ENCODE peak calls at places on chromosomes 16 and 17, in four cellular contexts. One of them, this sample, is unnamed.

GRCh38 chr17:7021993-7022778 is 664 bp upstream of the BCL6B start:
- DNase-seq in PC-9: peak; percentile 79
- DNase-seq in A673: peak; percentile 90
- DNase-seq in fibroblast of lung: peak; percentile 49
- DNase-seq in this sample: no peak

GRCh38 chr16:77183137-77183536 is 7.9 kb upstream of the MON1B start:
- DNase-seq in PC-9: no peak
- DNase-seq in A673: no peak
- DNase-seq in fibroblast of lung: no peak
- DNase-seq in this sample: peak; percentile 10

GRCh38 chr17:36148559-36149295 is 27.7 kb downstream of the TBC1D3B start:
- DNase-seq in PC-9: peak; percentile 41
- DNase-seq in A673: peak; percentile 56
- DNase-seq in fibroblast of lung: peak; percentile 73
- DNase-seq in this sample: peak; percentile 24

GRCh38 chr16:30472328-30472942 is at the start of gene ITGAL:
- DNase-seq in PC-9: no peak
- DNase-seq in A673: no peak
- DNase-seq in fibroblast of lung: no peak
- DNase-seq in this sample: no peak

GRCh38 chr17:48463531-48463930 is 33.5 kb upstream of the SKAP1 start:
- DNase-seq in PC-9: no peak
- DNase-seq in A673: no peak
- DNase-seq in fibroblast of lung: peak; percentile 56
- DNase-seq in this sample: no peak

GRCh38 chr16:87350681-87351319 is 32.8 kb downstream of the FBXO31 start:
- DNase-seq in PC-9: no peak
- DNase-seq in A673: no peak
- DNase-seq in fibroblast of lung: peak; percentile 45
- DNase-seq in this sample: no peak

GRCh38 chr17:77769215-77769614 is 189.3 kb upstream of the TNRC6C start:
- DNase-seq in PC-9: no peak
- DNase-seq in A673: no peak
- DNase-seq in fibroblast of lung: no peak
- DNase-seq in this sample: no peak

GRCh38 chr17:41973457-41973856 is 6.9 kb downstream of the CNP start:
- DNase-seq in PC-9: no peak
- DNase-seq in A673: no peak
- DNase-seq in fibroblast of lung: no peak
- DNase-seq in this sample: no peak

GRCh38 chr17:48492401-48493298 is 38.2 kb downstream of the HOXB1 start:
- DNase-seq in PC-9: peak; percentile 59
- DNase-seq in A673: peak; percentile 77
- DNase-seq in fibroblast of lung: peak; percentile 89
- DNase-seq in this sample: peak; percentile 56

GRCh38 chr17:57445772-57446472 is 189.6 kb downstream of the MSI2 start:
- DNase-seq in PC-9: no peak
- DNase-seq in A673: no peak
- DNase-seq in fibroblast of lung: no peak
- DNase-seq in this sample: no peak

GRCh38 chr16:77660311-77660710 is 62.0 kb upstream of the NUDT7 start:
- DNase-seq in PC-9: no peak
- DNase-seq in A673: peak; percentile 55
- DNase-seq in fibroblast of lung: peak; percentile 73
- DNase-seq in this sample: peak; percentile 33

GRCh38 chr16:1707193-1707790 is 1.3 kb downstream of the MAPK8IP3 start:
- DNase-seq in PC-9: no peak
- DNase-seq in A673: peak; percentile 23
- DNase-seq in fibroblast of lung: peak; percentile 41
- DNase-seq in this sample: no peak

GRCh38 chr17:68709995-68710780 is 109.0 kb upstream of the FAM20A start:
- DNase-seq in PC-9: no peak
- DNase-seq in A673: peak; percentile 40
- DNase-seq in fibroblast of lung: peak; percentile 81
- DNase-seq in this sample: no peak

GRCh38 chr16:86952769-86953168 is 364.4 kb downstream of the C16orf95 start:
- DNase-seq in PC-9: no peak
- DNase-seq in A673: no peak
- DNase-seq in fibroblast of lung: peak; percentile 55
- DNase-seq in this sample: peak; percentile 6

GRCh38 chr17:77366558-77367245 is 225.9 kb downstream of the SEC14L1 start:
- DNase-seq in PC-9: no peak
- DNase-seq in A673: no peak
- DNase-seq in fibroblast of lung: peak; percentile 78
- DNase-seq in this sample: no peak

GRCh38 chr16:23424292-23424958 is 28.6 kb downstream of the COG7 start:
- DNase-seq in PC-9: no peak
- DNase-seq in A673: no peak
- DNase-seq in fibroblast of lung: peak; percentile 23
- DNase-seq in this sample: peak; percentile 87

GRCh38 chr17:79331492-79331891 is 256.9 kb downstream of the ENGASE start:
- DNase-seq in PC-9: no peak
- DNase-seq in A673: no peak
- DNase-seq in fibroblast of lung: no peak
- DNase-seq in this sample: peak; percentile 43

GRCh38 chr17:13266596-13266995 is 248.8 kb upstream of the ELAC2 start:
- DNase-seq in PC-9: no peak
- DNase-seq in A673: no peak
- DNase-seq in fibroblast of lung: no peak
- DNase-seq in this sample: no peak

GRCh38 chr17:37026534-37026875 is 77.8 kb downstream of the AATF start:
- DNase-seq in PC-9: no peak
- DNase-seq in A673: no peak
- DNase-seq in fibroblast of lung: no peak
- DNase-seq in this sample: no peak

GRCh38 chr17:31401456-31402254 is 10.2 kb downstream of the RAB11FIP4 start:
- DNase-seq in PC-9: no peak
- DNase-seq in A673: no peak
- DNase-seq in fibroblast of lung: no peak
- DNase-seq in this sample: no peak

GRCh38 chr17:2122641-2123302 is 67.9 kb downstream of the HIC1 start:
- DNase-seq in PC-9: peak; percentile 87
- DNase-seq in A673: peak; percentile 66
- DNase-seq in fibroblast of lung: peak; percentile 91
- DNase-seq in this sample: peak; percentile 71

GRCh38 chr17:18362509-18363020 is 785 bp downstream of the SHMT1 start:
- DNase-seq in PC-9: peak; percentile 89
- DNase-seq in A673: peak; percentile 30
- DNase-seq in fibroblast of lung: peak; percentile 41
- DNase-seq in this sample: peak; percentile 12

GRCh38 chr17:72811976-72812687 is 280.4 kb downstream of the SLC39A11 start:
- DNase-seq in PC-9: no peak
- DNase-seq in A673: no peak
- DNase-seq in fibroblast of lung: peak; percentile 27
- DNase-seq in this sample: no peak

GRCh38 chr16:54694651-54695050 is 236.0 kb upstream of the IRX5 start:
- DNase-seq in PC-9: no peak
- DNase-seq in A673: no peak
- DNase-seq in fibroblast of lung: no peak
- DNase-seq in this sample: peak; percentile 34

GRCh38 chr16:54690710-54691109 is 240.0 kb upstream of the IRX5 start:
- DNase-seq in PC-9: no peak
- DNase-seq in A673: no peak
- DNase-seq in fibroblast of lung: no peak
- DNase-seq in this sample: no peak

GRCh38 chr16:54697677-54698076 is 233.0 kb upstream of the IRX5 start:
- DNase-seq in PC-9: no peak
- DNase-seq in A673: no peak
- DNase-seq in fibroblast of lung: no peak
- DNase-seq in this sample: no peak

GRCh38 chr16:54689072-54689471 is 241.6 kb upstream of the IRX5 start:
- DNase-seq in PC-9: no peak
- DNase-seq in A673: no peak
- DNase-seq in fibroblast of lung: no peak
- DNase-seq in this sample: no peak

DNA sequence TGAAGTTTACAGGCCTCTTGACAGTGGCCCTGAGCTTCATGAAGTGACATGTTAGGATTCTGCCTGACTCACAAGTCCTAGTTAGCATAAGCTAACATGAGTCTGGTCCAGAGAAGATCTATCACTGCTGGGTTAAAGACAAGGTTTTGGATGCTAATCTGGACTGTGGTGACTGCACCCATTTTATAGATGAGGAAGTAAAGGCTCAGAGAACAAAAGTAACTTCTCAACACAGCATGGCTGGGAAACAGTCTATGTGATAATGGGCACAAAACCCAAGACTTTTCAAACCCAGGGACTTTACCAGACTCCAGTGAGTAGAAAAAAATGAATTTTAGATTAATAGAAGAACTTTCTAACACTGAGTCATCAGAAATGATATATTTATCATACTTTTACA is 236.8 kb upstream of the IRX5 start:
- DNase-seq in PC-9: no peak
- DNase-seq in A673: no peak
- DNase-seq in fibroblast of lung: no peak
- DNase-seq in this sample: no peak
- TF ChIP-seq EZH2 in PC-9: no peak
- TF ChIP-seq EZH2 in A673: no peak
- TF ChIP-seq EZH2 in fibroblast of lung: no peak
- TF ChIP-seq EZH2 in this sample: no peak

GRCh38 chr17:75498019-75498725 is 17.2 kb downstream of the CASKIN2 start:
- DNase-seq in PC-9: no peak
- DNase-seq in A673: no peak
- DNase-seq in fibroblast of lung: no peak
- DNase-seq in this sample: no peak
- H3K4me3 ChIP-seq in PC-9: no peak overlapping the region
- H3K4me3 ChIP-seq in A673: no peak overlapping the region
- H3K4me3 ChIP-seq in fibroblast of lung: no peak overlapping the region
- H3K4me3 ChIP-seq in this sample: no peak overlapping the region

GRCh38 chr16:70394853-70395252 is 44.0 kb downstream of the ST3GAL2 start:
- DNase-seq in PC-9: no peak
- DNase-seq in A673: no peak
- DNase-seq in fibroblast of lung: no peak
- DNase-seq in this sample: no peak
- H3K27ac ChIP-seq in PC-9: no peak overlapping the region
- H3K27ac ChIP-seq in A673: no peak overlapping the region
- H3K27ac ChIP-seq in fibroblast of lung: no peak overlapping the region
- H3K27ac ChIP-seq in this sample: no peak overlapping the region

GRCh38 chr16:56647641-56648431 is 3.9 kb upstream of the MT1B start:
- DNase-seq in PC-9: no peak
- DNase-seq in A673: no peak
- DNase-seq in fibroblast of lung: no peak
- DNase-seq in this sample: no peak
- TF ChIP-seq EZH2 in PC-9: no peak
- TF ChIP-seq EZH2 in A673: no peak
- TF ChIP-seq EZH2 in fibroblast of lung: no peak
- TF ChIP-seq EZH2 in this sample: no peak

GRCh38 chr17:51224615-51225262 is 35.1 kb downstream of the MBTD1 start:
- DNase-seq in PC-9: no peak
- DNase-seq in A673: peak; percentile 5
- DNase-seq in fibroblast of lung: no peak
- DNase-seq in this sample: no peak
- H3K4me3 ChIP-seq in PC-9: no peak overlapping the region
- H3K4me3 ChIP-seq in A673: no peak overlapping the region
- H3K4me3 ChIP-seq in fibroblast of lung: no peak overlapping the region
- H3K4me3 ChIP-seq in this sample: no peak overlapping the region

This sample was measured in mammary epithelial cell.